ENCODE peak calls at places on chromosomes 1 and 21, in five cellular contexts. D is kidney epithelial cell, S is IMR-90, I is AG09309, E is mammary epithelial cell. X is an unnamed sample.

GRCh38 chr1:155186266-155186954 is 12.8 kb downstream of the TRIM46 start:
- DNase-seq in D (no peak), S (no peak), I (no peak), E (no peak), X (no peak)

GRCh38 chr1:8376358-8376840 is 58.5 kb downstream of the SLC45A1 start:
- DNase-seq in D (no peak), S (no peak), I (no peak), E (no peak), X (no peak)

GRCh38 chr1:50646526-50646925 is 223.3 kb upstream of the DMRTA2 start:
- DNase-seq in D (no peak), S (no peak), I (no peak), E (no peak), X (no peak)

GRCh38 chr1:90220496-90220895 is 225.6 kb downstream of the ZNF326 start:
- DNase-seq in D (no peak), S (no peak), I (no peak), E (no peak), X (no peak)

GRCh38 chr1:169363046-169363756 is 4.4 kb downstream of the NME7 start:
- DNase-seq in D (peak), S (peak), I (peak), E (peak), X (no peak)

GRCh38 chr1:198986442-198986841 is 347.6 kb downstream of the PTPRC start:
- DNase-seq in D (no peak), S (no peak), I (no peak), E (no peak), X (no peak)

GRCh38 chr1:67250051-67250653 is 57.5 kb upstream of the IL12RB2 start:
- DNase-seq in D (no peak), S (no peak), I (no peak), E (no peak), X (no peak)

GRCh38 chr1:15459771-15460719 is 3.5 kb downstream of the CELA2A start:
- DNase-seq in D (no peak), S (no peak), I (no peak), E (no peak), X (no peak)

GRCh38 chr1:43573066-43573799 is 42.5 kb downstream of the PTPRF start:
- DNase-seq in D (no peak), S (no peak), I (no peak), E (no peak), X (no peak)

GRCh38 chr1:203636306-203636705 is 9.7 kb downstream of the ATP2B4 start:
- DNase-seq in D (no peak), S (peak), I (no peak), E (peak), X (no peak)

GRCh38 chr1:227794813-227795183 is 20.7 kb upstream of the PRSS38 start:
- DNase-seq in D (no peak), S (no peak), I (no peak), E (no peak), X (no peak)

GRCh38 chr1:18653375-18653774 is 22.7 kb downstream of the PAX7 start:
- DNase-seq in D (no peak), S (no peak), I (no peak), E (no peak), X (no peak)

GRCh38 chr1:94741510-94741909 is 78.6 kb upstream of the SLC44A3 start:
- DNase-seq in D (no peak), S (no peak), I (no peak), E (peak), X (no peak)

GRCh38 chr1:39542924-39543323 is 33.7 kb downstream of the PABPC4 start:
- DNase-seq in D (no peak), S (no peak), I (no peak), E (no peak), X (no peak)

GRCh38 chr1:31416101-31416736 is 3.2 kb downstream of the SERINC2 start:
- DNase-seq in D (no peak), S (no peak), I (no peak), E (peak), X (no peak)

GRCh38 chr1:82179162-82179561 is 378.4 kb downstream of the ADGRL2 start:
- DNase-seq in D (no peak), S (no peak), I (no peak), E (no peak), X (no peak)

GRCh38 chr1:27099154-27099903 is 55.6 kb downstream of the SLC9A1 start:
- DNase-seq in D (no peak), S (peak), I (no peak), E (peak), X (peak)

GRCh38 chr1:191508239-191508638 is 650.0 kb upstream of the RGS18 start:
- DNase-seq in D (peak), S (no peak), I (no peak), E (no peak), X (no peak)

GRCh38 chr1:224223819-224224714 is 41.0 kb downstream of the DEGS1 start:
- DNase-seq in D (peak), S (peak), I (peak), E (peak), X (no peak)

GRCh38 chr1:245380790-245381535 is 226.2 kb downstream of the KIF26B start:
- DNase-seq in D (no peak), S (no peak), I (no peak), E (no peak), X (no peak)
- TF ChIP-seq CTCF in D (peak), S (peak), I (peak), E (no peak), X (peak)

GRCh38 chr1:24178404-24178803 is 8.7 kb downstream of the IFNLR1 start:
- DNase-seq in D (no peak), S (no peak), I (no peak), E (no peak), X (no peak)
- TF ChIP-seq CTCF in D (no peak), S (no peak), I (no peak), E (no peak), X (no peak)

GRCh38 chr1:246781212-246781611 is 57.0 kb downstream of the SCCPDH start:
- DNase-seq in D (no peak), S (no peak), I (no peak), E (no peak), X (no peak)

GRCh38 chr1:246776923-246777322 is 52.7 kb downstream of the SCCPDH start:
- DNase-seq in D (no peak), S (no peak), I (no peak), E (no peak), X (no peak)

GRCh38 chr1:246779561-246780175 is 55.5 kb downstream of the SCCPDH start:
- DNase-seq in D (no peak), S (no peak), I (no peak), E (no peak), X (no peak)

GRCh38 chr1:246780264-246780663 is 56.1 kb downstream of the SCCPDH start:
- DNase-seq in D (no peak), S (no peak), I (no peak), E (no peak), X (no peak)

GRCh38 chr1:246778663-246779062 is 54.5 kb downstream of the SCCPDH start:
- DNase-seq in D (no peak), S (no peak), I (no peak), E (no peak), X (no peak)
- TF ChIP-seq CTCF in D (no peak), S (no peak), I (no peak), E (no peak), X (no peak)

DNA sequence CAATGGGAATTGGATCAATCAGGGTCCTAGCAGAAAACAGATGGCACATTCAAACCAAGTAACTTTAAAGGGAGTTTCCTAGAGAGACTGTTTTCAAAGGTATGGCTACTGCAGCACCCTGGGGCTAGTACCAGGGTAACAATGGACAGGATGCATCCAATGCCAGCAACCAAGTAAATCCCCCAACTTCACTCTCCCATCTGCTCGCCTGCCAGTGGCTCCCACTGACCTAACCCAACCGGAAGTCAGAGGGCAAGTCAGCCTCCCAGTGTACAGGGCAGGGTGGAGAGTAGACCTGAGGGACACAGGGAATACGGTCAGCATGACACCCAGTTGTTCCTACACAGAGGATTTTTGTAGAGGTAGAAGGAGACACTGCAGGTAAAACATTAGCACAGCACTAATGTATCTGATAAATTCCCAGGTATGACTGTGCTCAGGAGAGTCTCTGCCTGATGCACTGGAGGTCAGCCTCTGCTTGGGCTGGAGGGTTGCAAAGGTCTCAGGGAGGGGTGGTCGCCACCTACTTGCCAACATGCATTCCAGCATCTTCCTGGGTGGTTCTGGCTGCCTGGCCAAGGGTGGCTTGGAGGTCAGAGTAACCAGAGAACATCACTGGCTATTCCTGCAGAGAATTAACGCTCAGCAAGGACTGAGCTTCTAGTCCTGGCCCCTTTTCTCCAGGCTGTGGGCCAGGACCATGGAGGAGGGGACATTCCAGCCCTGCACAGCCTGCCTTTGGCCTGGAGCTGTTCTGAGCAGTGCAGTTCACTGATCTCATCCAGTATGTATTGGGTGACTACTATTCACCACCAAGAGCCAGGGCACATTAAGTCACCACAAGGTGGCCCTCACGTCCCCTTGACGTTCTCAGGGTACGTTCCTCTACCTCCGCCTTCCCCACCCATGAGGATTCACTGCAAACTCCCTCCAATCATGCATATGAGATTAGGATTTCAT is 5.1 kb upstream of the GJA4 start:
- DNase-seq in D (no peak), S (peak), I (no peak), E (no peak), X (no peak)
- TF ChIP-seq CTCF in D (no peak), S (peak), I (peak), E (peak), X (peak)

GRCh38 chr1:153190373-153190772 is 12.9 kb upstream of the LELP1 start:
- DNase-seq in D (no peak), S (no peak), I (no peak), E (peak), X (no peak)
- TF ChIP-seq CTCF in D (peak), S (no peak), I (no peak), E (peak), X (no peak)

GRCh38 chr21:45318146-45318555 is 30.5 kb upstream of the POFUT2 start:
- DNase-seq in D (no peak), S (no peak), I (no peak), E (no peak), X (no peak)
- TF ChIP-seq CTCF in D (no peak), S (no peak), I (no peak), E (no peak), X (no peak)

GRCh38 chr1:150162582-150162861 is 12.8 kb downstream of the PLEKHO1 start:
- DNase-seq in D (no peak), S (no peak), I (no peak), E (no peak), X (no peak)

GRCh38 chr1:150164224-150164623 is 14.5 kb downstream of the PLEKHO1 start:
- DNase-seq in D (no peak), S (no peak), I (no peak), E (no peak), X (no peak)

GRCh38 chr1:150160964-150161626 is 11.4 kb downstream of the PLEKHO1 start:
- DNase-seq in D (no peak), S (peak), I (no peak), E (no peak), X (no peak)

GRCh38 chr1:150162862-150163706 is 13.4 kb downstream of the PLEKHO1 start:
- DNase-seq in D (peak), S (peak), I (peak), E (peak), X (peak)

DNA sequence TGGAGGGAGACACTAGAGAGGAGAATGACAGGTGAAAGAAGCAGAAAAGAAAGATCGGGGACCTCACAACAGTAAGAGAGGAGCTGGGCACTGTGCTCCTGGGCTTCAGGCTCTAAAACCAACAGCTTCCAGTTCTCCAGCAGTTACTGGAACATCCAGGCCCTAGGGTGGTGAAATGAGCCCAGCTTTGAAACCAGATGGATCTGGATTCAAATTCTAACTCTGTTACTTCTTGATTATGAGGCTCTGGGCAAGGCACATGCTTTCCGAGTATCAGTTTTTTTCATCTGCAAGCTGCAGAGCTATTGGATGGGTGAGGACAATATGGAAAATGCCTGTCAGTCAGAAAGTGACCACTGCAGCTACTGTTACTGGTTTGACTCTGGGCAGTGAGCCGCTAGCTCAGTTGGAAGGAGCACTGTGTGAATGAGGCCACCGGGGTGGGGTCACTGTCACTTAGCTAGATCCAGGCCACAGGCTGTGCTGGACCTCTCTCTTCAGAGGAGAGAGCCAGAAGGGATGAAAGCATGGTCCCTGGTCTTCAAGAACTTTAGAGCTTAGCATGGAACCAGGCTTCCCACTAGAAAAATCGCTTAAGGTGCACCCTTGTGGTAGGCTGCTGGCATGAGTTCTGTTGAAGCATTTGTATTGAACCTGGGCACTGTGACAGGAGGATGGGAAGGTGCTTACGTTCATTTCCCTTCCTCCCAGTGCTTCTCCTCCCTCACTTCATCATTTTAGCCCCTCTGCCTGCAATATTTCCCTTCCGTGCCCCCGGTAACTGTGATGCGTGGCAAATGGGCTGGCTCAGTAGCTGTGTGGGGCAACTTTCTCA is 12.2 kb downstream of the PLEKHO1 start:
- DNase-seq in D (no peak), S (peak), I (no peak), E (peak), X (no peak)
- TF ChIP-seq CTCF in D (no peak), S (peak), I (no peak), E (peak), X (no peak)

GRCh38 chr1:65948609-65949229 is 156.0 kb downstream of the PDE4B start:
- DNase-seq in D (no peak), S (peak), I (no peak), E (no peak), X (no peak)
- TF ChIP-seq CTCF in D (no peak), S (peak), I (peak), E (peak), X (no peak)

X was measured in neural crest cell.